ENCODE peak calls at places on chromosomes 2 and 18, in ten cellular contexts. P is GM04504, D is KBM-7, V is Right ventricle myocardium superior, E is fibroblast of lung, T is EH, H is GM19239, G is A172, Q is NCI-H1048, I is HFFc6. M is an unnamed sample.

GRCh38 chr2:73290049-73290839 is 3.1 kb downstream of the EGR4 start:
- DNase-seq in T (peak; percentile 32), V (no peak), D (peak; percentile 55), E (peak; percentile 25), G (peak; percentile 57), P (no peak), H (no peak), I (peak; percentile 18), Q (no peak), M (peak; percentile 38)

GRCh38 chr2:182732736-182733135 is 16.7 kb downstream of the DNAJC10 start:
- DNase-seq in Q (no peak), T (no peak), E (no peak), V (no peak), P (no peak), D (no peak), G (no peak), H (no peak), I (no peak), M (no peak)

GRCh38 chr2:207184768-207185167 is 19.0 kb upstream of the KLF7 start:
- DNase-seq in T (peak; percentile 52), D (no peak), Q (no peak), G (peak; percentile 59), I (no peak), V (no peak), P (no peak), E (peak; percentile 37), H (no peak), M (no peak)

GRCh38 chr2:208467564-208467963 is 61.0 kb downstream of the PTH2R start:
- DNase-seq in V (no peak), I (no peak), G (no peak), E (no peak), D (no peak), H (no peak), T (no peak), P (no peak), Q (no peak), M (no peak)

GRCh38 chr2:64945973-64946736 is 43.0 kb upstream of the SLC1A4 start:
- DNase-seq in H (peak; percentile 67), G (peak; percentile 45), V (peak; percentile 44), D (peak; percentile 92), T (peak; percentile 54), E (no peak), P (no peak), I (no peak), Q (no peak), M (no peak)

GRCh38 chr2:230886641-230887040 is 21.9 kb downstream of the ITM2C start:
- DNase-seq in P (no peak), T (no peak), H (no peak), D (no peak), I (no peak), V (peak; percentile 30), G (no peak), E (no peak), Q (no peak), M (no peak)

GRCh38 chr2:68762665-68763064 is 28.1 kb downstream of the ARHGAP25 start:
- DNase-seq in H (no peak), V (no peak), D (peak; percentile 64), G (peak; percentile 42), P (no peak), T (peak; percentile 14), Q (no peak), I (no peak), E (peak; percentile 85), M (no peak)

GRCh38 chr2:20728114-20728758 is 61.3 kb downstream of the GDF7 start:
- DNase-seq in Q (no peak), E (peak; percentile 77), I (no peak), D (no peak), G (peak; percentile 7), T (peak; percentile 24), P (no peak), V (no peak), H (no peak), M (no peak)

GRCh38 chr2:191638079-191638801 is 39.7 kb upstream of the NABP1 start:
- DNase-seq in P (no peak), H (no peak), V (no peak), T (peak; percentile 30), Q (peak; percentile 60), I (no peak), E (peak; percentile 24), G (peak; percentile 21), D (no peak), M (no peak)

GRCh38 chr2:145350011-145350410 is 830.1 kb upstream of the ZEB2 start:
- DNase-seq in G (peak; percentile 26), H (no peak), T (peak; percentile 82), E (peak; percentile 87), V (no peak), Q (no peak), P (peak; percentile 18), I (peak; percentile 57), D (no peak), M (no peak)

GRCh38 chr2:65781756-65782155 is 349.4 kb upstream of the SPRED2 start:
- DNase-seq in G (no peak), V (no peak), H (no peak), Q (no peak), T (no peak), D (no peak), I (no peak), P (no peak), E (no peak), M (no peak)

GRCh38 chr2:181678744-181679543 is 1.4 kb downstream of the NEUROD1 start:
- DNase-seq in G (no peak), T (no peak), V (no peak), E (no peak), P (no peak), D (no peak), I (no peak), H (no peak), Q (no peak), M (no peak)

GRCh38 chr18:78627546-78628315 is 351.9 kb upstream of the SALL3 start:
- DNase-seq in Q (no peak), I (no peak), T (no peak), G (no peak), H (no peak), V (no peak), P (no peak), E (no peak), D (no peak), M (no peak)

GRCh38 chr2:1455466-1455865 is 42.2 kb downstream of the TPO start:
- DNase-seq in E (no peak), H (no peak), D (no peak), P (peak; percentile 3), Q (no peak), I (peak; percentile 11), T (peak; percentile 44), V (no peak), G (peak; percentile 18), M (no peak)

M was measured in SW 1271.